ENCODE peak calls at places on chromosomes 5 and 9, in eight cellular contexts. D, A, G, J, Y, P, C and T are unnamed samples. For H3K9me2, the result is how much of the 10 kb centered on the place peaks cover.

GRCh38 chr5:133758641-133759040 is 146.3 kb upstream of the FSTL4 start:
- DNase-seq in D (no peak), A (no peak), G (no peak), J (no peak), Y (no peak), P (peak), C (peak), T (no peak)

GRCh38 chr9:119375892-119376291 is 6.7 kb upstream of the BRINP1 start:
- DNase-seq in D (peak), A (peak), G (peak), J (no peak), Y (peak), P (peak), C (peak), T (peak)

GRCh38 chr5:75265731-75266130 is 29.1 kb upstream of the ANKRD31 start:
- DNase-seq in D (peak), A (peak), G (peak), J (peak), Y (no peak), P (peak), C (peak), T (peak)

GRCh38 chr9:91534374-91534773 is 110.7 kb upstream of the NFIL3 start:
- DNase-seq in D (no peak), A (no peak), G (peak), J (no peak), Y (no peak), P (peak), C (peak), T (no peak)

GRCh38 chr9:79482078-79482477 is 89.7 kb upstream of the TLE4 start:
- DNase-seq in D (no peak), A (no peak), G (no peak), J (no peak), Y (no peak), P (no peak), C (no peak), T (no peak)

GRCh38 chr5:132103380-132103951 is 29.9 kb downstream of the CSF2 start:
- DNase-seq in D (peak), A (no peak), G (peak), J (peak), Y (peak), P (peak), C (peak), T (peak)

GRCh38 chr9:18861599-18862546 is 171.1 kb downstream of the SAXO1 start:
- DNase-seq in D (no peak), A (peak), G (peak), J (no peak), Y (no peak), P (peak), C (no peak), T (no peak)

GRCh38 chr5:145446412-145446811 is 388.7 kb downstream of the PRELID2 start:
- DNase-seq in D (no peak), A (no peak), G (no peak), J (no peak), Y (no peak), P (no peak), C (no peak), T (no peak)

GRCh38 chr9:18994263-18994916 is 38.6 kb downstream of the SAXO1 start:
- DNase-seq in D (no peak), A (no peak), G (no peak), J (no peak), Y (no peak), P (no peak), C (no peak), T (no peak)

GRCh38 chr9:132309056-132309455 is 45.7 kb downstream of the SETX start:
- DNase-seq in D (no peak), A (no peak), G (no peak), J (no peak), Y (no peak), P (no peak), C (no peak), T (no peak)

GRCh38 chr5:80956272-80956671 is 3.9 kb upstream of the RASGRF2 start:
- DNase-seq in D (no peak), A (no peak), G (no peak), J (no peak), Y (no peak), P (no peak), C (no peak), T (no peak)

GRCh38 chr9:79663299-79663698 is 91.5 kb downstream of the TLE4 start:
- DNase-seq in D (no peak), A (peak), G (no peak), J (no peak), Y (no peak), P (peak), C (no peak), T (no peak)

GRCh38 chr5:177604116-177604521 is 4.2 kb downstream of the B4GALT7 start:
- DNase-seq in D (peak), A (no peak), G (no peak), J (no peak), Y (no peak), P (no peak), C (no peak), T (no peak)

GRCh38 chr5:29089591-29090141 is 2051.3 kb upstream of the CDH9 start:
- DNase-seq in D (no peak), A (no peak), G (no peak), J (peak), Y (no peak), P (no peak), C (no peak), T (no peak)

GRCh38 chr5:60945760-60946253 is 802 bp downstream of the NDUFAF2 start:
- DNase-seq in D (no peak), A (peak), G (no peak), J (peak), Y (no peak), P (peak), C (peak), T (no peak)

GRCh38 chr9:101387871-101388506 is 3.2 kb upstream of the BAAT start:
- DNase-seq in D (peak), A (peak), G (peak), J (peak), Y (no peak), P (peak), C (peak), T (peak)

GRCh38 chr9:12719431-12719830 is 26.2 kb downstream of the TYRP1 start:
- DNase-seq in D (peak), A (peak), G (peak), J (peak), Y (no peak), P (peak), C (peak), T (peak)

GRCh38 chr5:127305486-127305885 is 14.9 kb downstream of the MEGF10 start:
- DNase-seq in D (no peak), A (no peak), G (no peak), J (no peak), Y (no peak), P (no peak), C (no peak), T (no peak)

GRCh38 chr5:136084698-136085097 is 47.9 kb upstream of the SMAD5 start:
- DNase-seq in D (no peak), A (no peak), G (no peak), J (no peak), Y (no peak), P (no peak), C (no peak), T (no peak)

GRCh38 chr9:104855837-104856236 is 72.1 kb downstream of the ABCA1 start:
- DNase-seq in D (no peak), A (no peak), G (no peak), J (no peak), Y (no peak), P (no peak), C (no peak), T (no peak)

GRCh38 chr5:26805076-26805475 is 233.3 kb downstream of the CDH9 start:
- DNase-seq in D (no peak), A (no peak), G (no peak), J (no peak), Y (no peak), P (no peak), C (no peak), T (no peak)

GRCh38 chr9:112819635-112820496 is 69.3 kb downstream of the SNX30 start:
- DNase-seq in D (peak), A (peak), G (peak), J (peak), Y (peak), P (peak), C (peak), T (peak)

GRCh38 chr5:80068237-80068636 is 33.1 kb downstream of the THBS4 start:
- DNase-seq in D (no peak), A (no peak), G (no peak), J (no peak), Y (no peak), P (no peak), C (no peak), T (no peak)

GRCh38 chr9:114504341-114505186 is 709 bp downstream of the WHRN start:
- DNase-seq in D (peak), A (peak), G (peak), J (peak), Y (peak), P (peak), C (peak), T (no peak)

GRCh38 chr5:131364507-131365050 is 100.7 kb downstream of the CDC42SE2 start:
- DNase-seq in D (no peak), A (no peak), G (no peak), J (no peak), Y (no peak), P (no peak), C (no peak), T (no peak)

GRCh38 chr5:50807661-50808060 is 141.2 kb downstream of the PARP8 start:
- DNase-seq in D (no peak), A (no peak), G (no peak), J (no peak), Y (no peak), P (no peak), C (no peak), T (no peak)

GRCh38 chr5:135231289-135231688 is 167.7 kb downstream of the MACROH2A1 start:
- DNase-seq in D (no peak), A (no peak), G (no peak), J (no peak), Y (no peak), P (no peak), C (no peak), T (no peak)

GRCh38 chr5:140468188-140468587 is 66.6 kb downstream of the ANKHD1 start:
- DNase-seq in D (no peak), A (no peak), G (peak), J (peak), Y (no peak), P (peak), C (no peak), T (no peak)

GRCh38 chr5:133825631-133826289 is 142.7 kb downstream of the C5orf15 start:
- DNase-seq in D (no peak), A (no peak), G (no peak), J (peak), Y (no peak), P (no peak), C (no peak), T (peak)

GRCh38 chr5:175457466-175457865 is 13.5 kb upstream of the DRD1 start:
- DNase-seq in D (no peak), A (peak), G (no peak), J (peak), Y (no peak), P (no peak), C (peak), T (no peak)

GRCh38 chr9:134063876-134064450 is 3.9 kb downstream of the BRD3 start:
- DNase-seq in D (no peak), A (no peak), G (no peak), J (no peak), Y (no peak), P (no peak), C (no peak), T (no peak)

GRCh38 chr9:134064711-134065110 is 3.1 kb downstream of the BRD3 start:
- DNase-seq in D (no peak), A (peak), G (no peak), J (no peak), Y (no peak), P (no peak), C (no peak), T (no peak)

GRCh38 chr9:134066546-134066922 is 1.3 kb downstream of the BRD3 start:
- DNase-seq in D (no peak), A (no peak), G (no peak), J (no peak), Y (no peak), P (peak), C (no peak), T (peak)

GRCh38 chr9:134066923-134067851 is 639 bp downstream of the BRD3 start:
- DNase-seq in D (no peak), A (peak), G (peak), J (peak), Y (no peak), P (peak), C (no peak), T (peak)

DNA sequence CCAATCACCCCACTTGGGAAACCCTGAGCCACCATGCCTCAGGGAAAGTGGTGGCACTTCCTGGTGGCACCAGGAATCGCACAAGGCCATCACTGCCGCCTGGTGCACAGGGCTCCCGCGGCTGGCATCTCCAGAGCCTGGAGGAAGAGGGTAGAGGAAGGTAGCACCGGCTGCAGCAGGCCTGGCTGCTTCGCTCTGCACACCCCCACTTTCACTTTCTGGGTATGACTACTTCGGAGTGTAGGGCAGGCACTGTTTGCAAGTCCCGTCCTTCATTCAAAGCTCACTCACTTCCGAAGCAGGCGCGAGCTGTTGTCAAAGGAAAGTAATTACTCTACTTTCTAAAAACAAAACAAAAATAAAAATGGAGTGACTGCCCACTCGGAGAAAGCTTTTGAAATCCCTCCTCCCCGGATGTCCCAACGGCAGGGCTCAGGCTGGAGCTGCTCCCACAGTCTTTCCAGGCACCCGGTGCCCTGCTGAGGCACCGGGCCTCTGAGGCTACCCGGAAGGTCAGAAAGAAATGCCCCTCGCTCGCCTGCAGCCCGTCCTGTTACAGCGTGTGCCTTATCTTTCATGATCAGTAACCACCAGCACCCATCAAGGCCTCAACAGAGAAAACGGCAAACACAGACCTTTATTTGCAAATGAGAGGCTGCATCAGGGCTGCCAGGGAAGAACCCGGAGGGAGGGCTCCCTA is 2.0 kb downstream of the BRD3 start:
- DNase-seq in D (no peak), A (no peak), G (peak), J (no peak), Y (peak), P (peak), C (peak), T (peak)
- H3K27ac ChIP-seq in D (peak), A (peak), G (peak), J (no peak), Y (peak), P (peak), C (peak), T (no peak)

GRCh38 chr5:17203329-17204132 is 13.9 kb upstream of the BASP1 start:
- DNase-seq in D (peak), A (peak), G (peak), J (peak), Y (peak), P (peak), C (peak), T (peak)
- H3K9me2 ChIP-seq in D (under half), A (under half), G (under half), J (under half), Y (under half), P (under half), C (under half), T (under half)

GRCh38 chr5:42337607-42338006 is 85.6 kb upstream of the GHR start:
- DNase-seq in D (no peak), A (no peak), G (no peak), J (peak), Y (no peak), P (no peak), C (no peak), T (no peak)

GRCh38 chr5:42338136-42338535 is 85.1 kb upstream of the GHR start:
- DNase-seq in D (no peak), A (no peak), G (no peak), J (no peak), Y (no peak), P (no peak), C (no peak), T (no peak)

DNA sequence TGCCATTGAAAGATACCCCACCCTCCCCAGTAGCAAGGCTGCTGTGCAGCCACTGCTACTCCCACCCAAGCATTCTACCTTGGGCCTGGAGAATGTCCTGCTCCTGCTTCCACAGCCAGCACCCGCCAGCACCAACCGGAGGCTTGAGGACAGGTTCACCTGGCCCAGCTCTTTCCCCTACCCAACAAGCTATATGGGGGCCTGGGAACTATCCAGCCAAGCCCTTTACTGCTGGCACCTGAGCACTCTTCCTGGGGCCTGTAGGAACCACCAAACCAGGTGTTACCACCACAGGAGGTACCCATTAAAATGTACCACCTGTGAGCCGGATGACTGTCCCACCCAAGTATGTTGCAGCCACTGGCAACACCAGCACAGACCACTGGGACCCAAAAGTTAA is 86.1 kb upstream of the GHR start:
- DNase-seq in D (no peak), A (no peak), G (no peak), J (no peak), Y (no peak), P (no peak), C (no peak), T (no peak)
- H3K4me3 ChIP-seq in D (no peak), A (no peak), G (no peak), J (no peak), Y (no peak), P (no peak), C (no peak), T (no peak)

GRCh38 chr9:76697554-76697953 is 66.7 kb upstream of the PCA3 start:
- DNase-seq in D (no peak), A (no peak), G (no peak), J (no peak), Y (no peak), P (no peak), C (no peak), T (no peak)
- H3K27ac ChIP-seq in D (no peak), A (no peak), G (no peak), J (no peak), Y (no peak), P (no peak), C (no peak), T (no peak)

GRCh38 chr5:8134609-8135008 is 265.7 kb downstream of the MTRR start:
- DNase-seq in D (no peak), A (no peak), G (no peak), J (no peak), Y (no peak), P (no peak), C (no peak), T (no peak)

GRCh38 chr5:8138884-8139283 is 269.9 kb downstream of the MTRR start:
- DNase-seq in D (no peak), A (no peak), G (no peak), J (no peak), Y (no peak), P (no peak), C (no peak), T (no peak)

GRCh38 chr5:8136271-8136670 is 267.3 kb downstream of the MTRR start:
- DNase-seq in D (no peak), A (no peak), G (no peak), J (no peak), Y (no peak), P (no peak), C (no peak), T (no peak)

GRCh38 chr5:8135742-8136141 is 266.8 kb downstream of the MTRR start:
- DNase-seq in D (no peak), A (no peak), G (no peak), J (no peak), Y (no peak), P (no peak), C (peak), T (no peak)
- H3K9me2 ChIP-seq in D (under half), A (under half), G (under half), J (under half), Y (under half), P (under half), C (under half), T (under half)

DNA sequence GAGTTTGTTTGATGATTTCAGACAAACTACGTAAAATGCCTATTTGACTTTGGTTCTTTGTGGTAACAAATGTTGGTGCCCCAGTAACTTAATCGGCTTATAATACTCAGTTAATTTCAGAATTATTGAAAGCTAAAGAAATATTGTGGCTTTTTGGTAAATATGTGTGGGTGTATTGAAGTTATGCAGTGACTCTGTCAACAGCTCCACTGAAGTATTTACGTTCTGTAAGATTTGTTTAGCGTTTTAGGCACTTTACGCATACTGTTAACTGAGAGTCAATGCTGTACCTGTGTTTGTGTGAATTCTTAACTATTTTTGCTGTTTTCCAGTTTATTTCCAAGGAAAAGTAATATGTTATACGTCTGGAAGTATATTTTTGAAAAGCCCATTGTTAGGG is 2.2 kb downstream of the RAD23B start:
- DNase-seq in D (no peak), A (no peak), G (no peak), J (no peak), Y (no peak), P (no peak), C (no peak), T (no peak)
- H3K4me3 ChIP-seq in D (peak), A (peak), G (peak), J (peak), Y (peak), P (peak), C (peak), T (peak)

GRCh38 chr5:38463634-38464521 is 92.6 kb downstream of the LIFR start:
- DNase-seq in D (peak), A (no peak), G (peak), J (peak), Y (peak), P (peak), C (peak), T (no peak)
- H3K27ac ChIP-seq in D (no peak), A (no peak), G (peak), J (peak), Y (no peak), P (peak), C (peak), T (no peak)

DNA sequence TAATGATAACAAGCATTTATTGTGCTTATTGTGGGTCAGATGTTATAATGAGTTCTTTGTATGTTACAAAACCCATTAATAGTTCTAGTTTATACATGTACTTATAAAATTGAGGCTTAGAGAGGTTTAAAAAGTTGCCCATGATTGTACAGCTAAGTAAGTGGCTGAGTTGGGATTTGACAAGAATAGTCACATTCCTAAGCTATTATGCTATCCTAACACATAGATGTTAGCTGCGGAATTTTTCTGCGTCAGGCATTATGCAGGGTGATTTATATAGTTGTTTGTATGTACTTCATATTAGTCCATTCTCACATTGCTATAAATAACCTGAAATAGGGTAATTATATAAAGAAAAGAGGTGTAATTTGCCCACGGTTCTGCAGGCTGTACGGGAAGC is 12.5 kb downstream of the COMMD10 start:
- DNase-seq in D (no peak), A (no peak), G (no peak), J (no peak), Y (no peak), P (no peak), C (no peak), T (no peak)
- H3K9me2 ChIP-seq in D (under half), A (under half), G (under half), J (under half), Y (under half), P (under half), C (under half), T (under half)